ENCODE peak calls at places on chromosomes 3 and 15, in five cellular contexts. Z is A549, C is uterus, G is H54, Q is transverse colon. D is an unnamed sample.

GRCh38 chr15:97141360-97141759 is 810.9 kb downstream of the NR2F2 start:
- DNase-seq in Q (no peak), C (no peak), Z (no peak), G (no peak), D (no peak)

GRCh38 chr15:101651753-101652097 is 456 bp downstream of the TM2D3 start:
- DNase-seq in Q (no peak), G (peak), C (no peak), Z (no peak), D (no peak)

GRCh38 chr15:45586990-45587860 is at the start of gene BLOC1S6:
- DNase-seq in G (peak), C (peak), Z (peak), Q (peak), D (peak)

GRCh38 chr3:20769430-20769829 is 583.4 kb upstream of the SGO1 start:
- DNase-seq in Z (no peak), G (no peak), Q (no peak), C (no peak), D (no peak)

GRCh38 chr3:194218646-194219453 is 82.9 kb downstream of the HES1 start:
- DNase-seq in C (no peak), Q (no peak), G (no peak), Z (no peak), D (no peak)

GRCh38 chr3:157329541-157329940 is 107.1 kb upstream of the PTX3 start:
- DNase-seq in Q (no peak), G (no peak), Z (no peak), C (no peak), D (no peak)

GRCh38 chr3:45226206-45226915 is at the start of gene TMEM158:
- DNase-seq in Z (peak), G (peak), Q (peak), C (peak), D (peak)

GRCh38 chr3:188465311-188465710 is 311.4 kb downstream of the LPP start:
- DNase-seq in Z (no peak), G (no peak), Q (no peak), C (no peak), D (no peak)

GRCh38 chr15:71737761-71738160 is 72.6 kb upstream of the NR2E3 start:
- DNase-seq in Z (no peak), C (no peak), Q (no peak), G (no peak), D (no peak)

GRCh38 chr15:59148160-59148810 is 43.3 kb downstream of the CCNB2 start:
- DNase-seq in C (no peak), Z (no peak), Q (no peak), G (no peak), D (no peak)

GRCh38 chr3:8574670-8575322 is 69.8 kb downstream of the SSUH2 start:
- DNase-seq in G (no peak), Z (no peak), C (no peak), Q (no peak), D (no peak)

GRCh38 chr3:156161172-156161571 is 40.8 kb downstream of the KCNAB1 start:
- DNase-seq in Z (no peak), Q (no peak), C (no peak), G (no peak), D (no peak)

GRCh38 chr3:154105218-154105975 is 15.8 kb upstream of the ARHGEF26 start:
- DNase-seq in C (no peak), Z (no peak), G (no peak), Q (no peak), D (no peak)

GRCh38 chr15:60397772-60398445 is at the start of gene ANXA2:
- DNase-seq in Q (peak), G (peak), C (peak), Z (peak), D (peak)

GRCh38 chr3:154122912-154123559 is 1.8 kb downstream of the ARHGEF26 start:
- DNase-seq in C (peak), G (no peak), Q (no peak), Z (no peak), D (no peak)

GRCh38 chr3:64612082-64612860 is 75.5 kb downstream of the ADAMTS9 start:
- DNase-seq in C (peak), Q (peak), G (no peak), Z (no peak), D (no peak)

GRCh38 chr3:84175449-84175848 is 783.3 kb upstream of the CADM2 start:
- DNase-seq in C (no peak), G (no peak), Z (no peak), Q (no peak), D (no peak)

GRCh38 chr3:52742418-52743041 is 28.2 kb downstream of the NEK4 start:
- DNase-seq in Q (no peak), C (no peak), Z (peak), G (peak), D (peak)

GRCh38 chr3:10283638-10284037 is 9.1 kb downstream of the GHRL start:
- DNase-seq in Z (no peak), C (no peak), G (no peak), Q (no peak), D (peak)

GRCh38 chr3:179234244-179234643 is 16.7 kb downstream of the KCNMB3 start:
- DNase-seq in C (no peak), Q (no peak), G (no peak), Z (no peak), D (peak)

GRCh38 chr3:146577662-146578061 is 27.5 kb downstream of the PLSCR5 start:
- DNase-seq in C (no peak), Q (peak), G (no peak), Z (peak), D (peak)

GRCh38 chr3:124774305-124774673 is 44.0 kb downstream of the UMPS start:
- DNase-seq in C (peak), Z (peak), G (peak), Q (peak), D (no peak)

GRCh38 chr3:158847466-158847849 is 45.6 kb downstream of the MFSD1 start:
- DNase-seq in G (peak), Z (no peak), Q (no peak), C (no peak), D (no peak)

GRCh38 chr3:29705906-29706507 is 425.1 kb downstream of the RBMS3 start:
- DNase-seq in Q (no peak), G (no peak), Z (no peak), C (no peak), D (no peak)

GRCh38 chr3:30667250-30667585 is 60.8 kb downstream of the TGFBR2 start:
- DNase-seq in Q (no peak), C (no peak), Z (no peak), G (no peak), D (peak)

GRCh38 chr3:48248095-48248863 is 7.4 kb downstream of the ZNF589 start:
- DNase-seq in C (no peak), Q (no peak), G (no peak), Z (no peak), D (no peak)

GRCh38 chr3:15056676-15057404 is 8.3 kb downstream of the MRPS25 start:
- DNase-seq in G (no peak), C (no peak), Q (no peak), Z (no peak), D (no peak)

GRCh38 chr3:75906555-75907112 is 121.3 kb upstream of the ZNF717 start:
- DNase-seq in G (no peak), Z (no peak), C (no peak), Q (no peak), D (no peak)

GRCh38 chr15:58361291-58361759 is 70.5 kb upstream of the LIPC start:
- DNase-seq in G (no peak), Q (no peak), Z (no peak), C (no peak), D (no peak)

GRCh38 chr3:15953841-15954240 is 156.1 kb upstream of the ANKRD28 start:
- DNase-seq in Q (no peak), Z (peak), G (no peak), C (no peak), D (no peak)

GRCh38 chr3:4977889-4978258 is 1.4 kb upstream of the BHLHE40 start:
- DNase-seq in Q (no peak), G (no peak), Z (no peak), C (no peak), D (no peak)

GRCh38 chr3:162721736-162722135 is 1225.1 kb downstream of the OTOL1 start:
- DNase-seq in C (no peak), Z (peak), G (no peak), Q (no peak), D (no peak)

GRCh38 chr15:52252781-52253180 is 42.8 kb downstream of the MYO5C start:
- DNase-seq in Q (no peak), C (no peak), G (peak), Z (peak), D (no peak)
- TF ChIP-seq POLR2A in Q (no peak), C (no peak), G (no peak), Z (no peak), D (no peak)

GRCh38 chr15:67066041-67067021 is 929 bp downstream of the SMAD3 start:
- DNase-seq in Q (no peak), G (no peak), Z (no peak), C (peak), D (peak)
- TF ChIP-seq POLR2A in Q (no peak), G (no peak), Z (no peak), C (no peak), D (no peak)

DNA sequence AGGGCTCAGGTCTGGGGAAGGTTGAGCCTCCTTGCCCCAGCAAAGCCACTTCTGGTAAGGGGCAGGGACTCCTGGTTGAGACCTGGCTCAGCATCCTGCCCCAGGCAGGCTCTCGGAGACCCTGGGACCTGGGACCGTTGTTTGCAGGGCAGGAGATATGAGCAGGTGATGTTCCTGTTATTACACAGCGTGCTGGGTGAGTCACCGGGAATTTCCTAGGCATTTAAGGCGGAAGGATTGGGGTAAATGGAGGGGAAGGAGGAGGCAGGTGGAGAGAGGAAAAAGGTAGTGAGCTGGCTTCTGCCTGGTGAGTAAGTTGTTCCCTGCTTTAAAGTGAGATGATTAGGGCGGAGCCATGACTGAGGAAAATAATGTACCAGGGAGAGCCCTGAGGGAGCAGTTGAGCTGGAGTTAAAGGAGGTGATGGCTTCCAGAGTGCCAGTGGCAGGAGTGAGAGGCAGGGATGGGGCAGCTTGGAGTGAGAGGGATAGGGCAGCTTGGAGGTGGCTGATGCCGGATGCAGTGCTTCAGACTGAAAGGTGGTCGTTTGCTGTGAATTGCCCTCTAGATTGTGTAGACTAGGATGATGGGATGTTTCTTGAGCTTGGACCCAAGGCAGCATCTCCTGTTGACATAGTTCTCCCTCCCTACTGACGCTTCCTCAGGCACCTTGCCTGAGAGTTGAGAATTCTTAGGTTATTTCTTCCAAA is 79.4 kb downstream of the AAGAB start:
- DNase-seq in Q (no peak), G (peak), Z (peak), C (no peak), D (no peak)
- TF ChIP-seq POLR2A in Q (no peak), G (no peak), Z (no peak), C (no peak), D (no peak)

DNA sequence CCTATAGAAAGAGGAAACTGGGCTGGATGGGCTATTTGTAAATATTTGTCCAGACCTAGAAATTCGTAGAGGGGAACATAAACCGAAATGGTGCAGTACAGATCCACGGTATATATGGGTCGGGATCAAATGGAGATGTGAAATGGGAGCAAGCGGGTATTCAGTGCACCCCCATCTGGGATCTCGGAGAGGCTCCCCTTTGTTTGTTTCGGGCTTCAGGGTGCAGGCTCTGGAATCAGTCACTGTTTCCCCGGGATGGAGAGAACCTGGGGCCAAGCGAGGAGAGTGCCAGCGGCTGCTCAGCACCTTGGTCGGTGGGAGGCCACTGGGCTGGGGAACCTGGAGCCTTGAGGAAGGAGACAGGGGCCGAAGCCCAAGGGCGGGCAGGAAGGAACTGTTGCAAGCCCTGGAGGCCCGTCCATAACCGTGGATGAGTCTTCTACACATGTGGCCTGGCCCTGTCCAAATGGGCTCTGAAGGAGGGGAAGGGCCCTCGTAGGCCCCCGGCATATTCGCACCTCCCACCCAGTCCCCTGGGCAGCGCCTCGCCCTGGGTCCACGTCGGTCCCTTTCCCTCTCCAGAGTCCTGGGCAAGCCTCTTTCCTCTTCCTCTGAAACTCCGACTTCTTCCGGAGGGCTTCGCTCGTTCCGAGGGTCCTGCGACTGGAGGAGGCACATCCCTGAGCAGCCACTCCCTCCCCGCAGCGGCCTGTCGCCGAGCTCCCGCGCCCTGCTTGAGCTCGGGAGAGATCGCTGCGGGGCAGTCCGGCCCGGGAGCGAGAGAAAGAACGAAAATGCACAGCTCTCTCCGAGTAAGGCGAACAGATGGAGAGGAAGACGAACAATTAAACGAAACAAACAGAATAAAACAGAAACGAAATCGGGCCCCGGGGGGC is 3.0 kb downstream of the ISL2 start:
- DNase-seq in G (no peak), Z (no peak), C (no peak), Q (peak), D (no peak)
- TF ChIP-seq POLR2A in G (no peak), Z (no peak), C (no peak), Q (no peak), D (no peak)

DNA sequence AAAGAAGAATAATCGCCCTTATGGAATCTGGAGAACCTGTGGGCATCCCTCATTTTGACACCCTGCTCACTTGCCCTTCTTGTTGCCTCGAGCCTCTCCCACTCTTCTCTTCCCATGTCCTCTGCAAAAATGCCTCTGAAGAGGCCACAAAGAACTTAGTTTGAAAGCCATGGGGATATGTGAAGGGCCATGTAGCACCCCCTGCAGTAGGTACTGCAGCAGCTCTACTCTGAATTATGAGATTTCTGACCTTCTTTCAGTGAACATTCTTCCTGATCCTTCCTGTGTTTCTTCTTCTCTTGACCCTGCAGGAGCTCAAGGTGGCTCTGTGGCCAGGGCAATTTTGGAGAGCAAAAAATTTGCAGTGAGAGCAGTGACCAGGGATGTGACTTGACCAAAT is 30.4 kb upstream of the TRA2B start:
- DNase-seq in Q (no peak), Z (no peak), G (no peak), C (no peak), D (no peak)
- TF ChIP-seq POLR2A in Q (no peak), Z (no peak), G (no peak), C (no peak), D (no peak)

GRCh38 chr3:172040078-172040975 is 949 bp downstream of the FNDC3B start:
- DNase-seq in G (peak), C (peak), Z (peak), Q (peak), D (peak)
- TF ChIP-seq POLR2A in G (peak), C (peak), Z (no peak), Q (no peak), D (no peak)

GRCh38 chr15:40098489-40099261 is 10.0 kb downstream of the BMF start:
- DNase-seq in Q (peak), G (peak), Z (peak), C (peak), D (peak)
- TF ChIP-seq POLR2A in Q (peak), G (no peak), Z (no peak), C (peak), D (peak)

GRCh38 chr3:67870477-67870876 is 216.1 kb upstream of the SUCLG2 start:
- DNase-seq in Z (no peak), G (no peak), Q (no peak), C (no peak), D (no peak)
- TF ChIP-seq POLR2A in Z (no peak), G (no peak), Q (no peak), C (no peak), D (no peak)

GRCh38 chr15:31372635-31373091 is 46.0 kb downstream of the KLF13 start:
- DNase-seq in C (peak), Q (no peak), G (no peak), Z (peak), D (no peak)
- TF ChIP-seq POLR2A in C (no peak), Q (no peak), G (no peak), Z (no peak), D (no peak)

GRCh38 chr15:67054676-67055075 is 10.7 kb upstream of the SMAD3 start:
- DNase-seq in C (no peak), Q (no peak), G (no peak), Z (no peak), D (no peak)
- TF ChIP-seq POLR2A in C (no peak), Q (no peak), G (no peak), Z (no peak), D (no peak)